ENCODE peak calls at places on chromosome 11, in six cellular contexts. E is IMR-90, X is A549, B is HepG2, U is K562, M is GM12878. N is an unnamed sample.

GRCh38 chr11:116855413-116855812 is 18.0 kb upstream of the APOA1 start:
- DNase-seq in M (no peak), B (no peak), X (no peak), E (no peak), U (no peak), N (no peak)

GRCh38 chr11:45374632-45375031 is 88.5 kb upstream of the SYT13 start:
- DNase-seq in X (no peak), B (no peak), U (no peak), E (no peak), M (no peak), N (no peak)

GRCh38 chr11:20964985-20965384 is 295.6 kb downstream of the NELL1 start:
- DNase-seq in M (no peak), B (no peak), E (no peak), X (no peak), U (no peak), N (no peak)

GRCh38 chr11:100890779-100891178 is 203.7 kb downstream of the ARHGAP42 start:
- DNase-seq in X (no peak), U (no peak), M (no peak), E (peak), B (no peak), N (no peak)

GRCh38 chr11:15248749-15249148 is 134.0 kb downstream of the INSC start:
- DNase-seq in B (no peak), X (no peak), E (no peak), U (no peak), M (no peak), N (no peak)

GRCh38 chr11:64969209-64969608 is 2.7 kb downstream of the MAJIN start:
- DNase-seq in U (no peak), M (no peak), X (no peak), B (no peak), E (peak), N (no peak)

GRCh38 chr11:77993902-77994301 is 566 bp downstream of the INTS4 start:
- DNase-seq in E (no peak), X (no peak), M (no peak), U (no peak), B (no peak), N (no peak)

GRCh38 chr11:86893235-86893634 is 62.0 kb downstream of the FZD4 start:
- DNase-seq in U (no peak), X (no peak), M (no peak), E (no peak), B (no peak), N (no peak)

GRCh38 chr11:67422894-67423293 is 5.4 kb upstream of the RPS6KB2 start:
- DNase-seq in M (no peak), X (no peak), B (no peak), E (no peak), U (no peak), N (no peak)

GRCh38 chr11:93921695-93922468 is 71.5 kb upstream of the VSTM5 start:
- DNase-seq in E (peak), M (peak), U (peak), X (peak), B (peak), N (peak)

GRCh38 chr11:65428578-65429068 is 6.0 kb downstream of the NEAT1 start:
- DNase-seq in E (no peak), B (no peak), M (no peak), U (no peak), X (no peak), N (no peak)

GRCh38 chr11:131912127-131912526 is 541.7 kb downstream of the NTM start:
- DNase-seq in E (no peak), B (no peak), U (no peak), M (no peak), X (no peak), N (no peak)

GRCh38 chr11:131913267-131913666 is 542.9 kb downstream of the NTM start:
- DNase-seq in X (no peak), B (no peak), M (no peak), E (peak), U (no peak), N (no peak)

GRCh38 chr11:131909426-131910200 is 539.2 kb downstream of the NTM start:
- DNase-seq in U (no peak), X (no peak), B (no peak), M (no peak), E (peak), N (no peak)

GRCh38 chr11:131908316-131908715 is 537.9 kb downstream of the NTM start:
- DNase-seq in E (no peak), X (no peak), B (no peak), U (no peak), M (no peak), N (no peak)

DNA sequence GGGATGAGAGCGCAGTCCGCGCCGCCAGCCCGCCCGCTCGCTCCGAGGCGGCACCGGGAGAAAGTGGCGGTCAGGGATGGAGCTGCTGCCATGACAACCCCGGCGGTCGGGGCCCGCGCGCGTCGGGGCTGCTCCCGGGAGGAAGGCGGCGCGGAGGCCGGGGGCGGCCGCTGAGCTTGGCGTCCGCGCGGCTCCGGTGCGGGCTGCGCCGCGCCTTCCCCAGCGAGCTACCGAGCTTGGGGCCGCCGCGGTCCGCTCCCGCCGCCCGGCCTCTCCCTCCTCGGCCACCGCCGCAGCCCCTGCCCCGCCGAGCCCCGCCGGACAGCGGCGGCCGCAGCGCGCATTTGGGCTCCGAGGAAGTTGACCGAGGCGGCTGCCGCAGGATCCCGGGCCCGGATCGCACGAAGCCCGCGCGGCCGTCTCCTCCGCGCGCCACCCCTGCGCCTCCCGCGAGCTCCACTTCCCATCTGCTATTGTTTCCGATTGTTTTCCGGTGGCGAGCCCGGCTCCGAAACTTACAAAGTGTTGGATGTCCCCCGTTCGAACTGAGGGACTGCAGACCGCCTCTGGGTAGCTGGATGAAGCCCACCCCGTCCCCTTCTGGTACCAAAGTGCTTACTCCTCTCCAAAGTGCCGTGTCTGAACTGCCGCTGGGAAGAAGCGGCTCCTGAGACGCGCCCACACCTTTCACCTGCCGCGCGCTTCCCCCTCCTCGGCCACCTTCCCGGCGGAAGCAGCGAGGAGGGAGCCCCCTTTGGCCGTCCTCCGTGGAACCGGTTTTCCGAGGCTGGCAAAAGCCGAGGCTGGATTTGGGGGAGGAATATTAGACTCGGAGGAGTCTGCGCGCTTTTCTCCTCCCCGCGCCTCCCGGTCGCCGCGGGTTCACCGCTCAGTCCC is 540.3 kb downstream of the NTM start:
- DNase-seq in M (no peak), B (no peak), X (no peak), E (peak), U (no peak), N (no peak)
- TF ChIP-seq BHLHE40 in M (no peak), B (no peak), X (no peak), E (no peak), U (no peak), N (no peak)

DNA sequence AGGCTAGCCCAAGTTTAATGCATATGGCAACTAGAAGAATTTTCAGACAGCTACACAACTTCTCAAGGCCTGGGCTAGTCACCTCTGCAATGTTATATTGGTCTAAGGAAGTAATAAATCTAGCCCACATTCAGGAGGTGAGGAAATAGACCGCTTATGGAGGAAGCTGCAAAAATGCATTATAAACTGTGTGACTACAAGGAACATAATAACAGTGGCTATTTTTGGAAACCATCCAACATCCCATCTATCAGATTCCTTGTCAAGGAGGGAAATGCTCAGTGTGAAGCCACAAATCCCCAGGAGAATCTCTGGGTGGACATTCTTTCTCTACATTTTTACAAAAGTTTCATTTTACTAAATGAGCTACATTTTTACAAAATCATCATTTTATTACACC is 76.1 kb downstream of the BBOX1 start:
- DNase-seq in B (no peak), M (no peak), U (no peak), E (no peak), X (no peak), N (peak)
- TF ChIP-seq BHLHE40 in B (no peak), M (no peak), U (no peak), E (no peak), X (no peak), N (no peak)

GRCh38 chr11:9740202-9740881 is 76.5 kb downstream of the SWAP70 start:
- DNase-seq in E (no peak), B (no peak), U (no peak), M (no peak), X (no peak), N (no peak)
- TF ChIP-seq BHLHE40 in E (no peak), B (no peak), U (no peak), M (no peak), X (no peak), N (no peak)

GRCh38 chr11:24386551-24387404 is 110.1 kb upstream of the LUZP2 start:
- DNase-seq in X (no peak), M (no peak), B (peak), E (peak), U (no peak), N (peak)
- TF ChIP-seq BHLHE40 in X (no peak), M (no peak), B (no peak), E (no peak), U (no peak), N (no peak)

DNA sequence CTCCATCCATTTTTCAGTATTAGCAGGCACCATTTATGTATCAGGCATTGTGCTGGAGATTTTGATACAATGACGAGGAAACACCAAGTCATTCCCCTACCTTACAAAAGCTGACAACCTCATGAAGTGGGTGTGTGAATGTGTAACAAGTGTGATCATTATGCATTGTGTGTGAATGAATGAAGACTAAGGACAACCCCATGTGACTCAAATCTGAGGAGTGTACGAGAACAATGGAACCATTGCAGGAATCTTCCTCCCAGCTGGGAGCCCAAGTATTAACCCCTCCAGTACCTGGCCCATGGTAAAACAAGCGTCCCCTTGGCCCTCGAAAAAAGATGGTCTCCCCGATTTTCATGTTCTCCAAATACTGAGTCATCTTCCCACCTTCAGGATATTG is 4.4 kb downstream of the CYB5R2 start:
- DNase-seq in M (no peak), U (no peak), X (no peak), B (no peak), E (no peak), N (no peak)
- TF ChIP-seq BHLHE40 in M (no peak), U (no peak), X (no peak), B (no peak), E (no peak), N (no peak)

DNA sequence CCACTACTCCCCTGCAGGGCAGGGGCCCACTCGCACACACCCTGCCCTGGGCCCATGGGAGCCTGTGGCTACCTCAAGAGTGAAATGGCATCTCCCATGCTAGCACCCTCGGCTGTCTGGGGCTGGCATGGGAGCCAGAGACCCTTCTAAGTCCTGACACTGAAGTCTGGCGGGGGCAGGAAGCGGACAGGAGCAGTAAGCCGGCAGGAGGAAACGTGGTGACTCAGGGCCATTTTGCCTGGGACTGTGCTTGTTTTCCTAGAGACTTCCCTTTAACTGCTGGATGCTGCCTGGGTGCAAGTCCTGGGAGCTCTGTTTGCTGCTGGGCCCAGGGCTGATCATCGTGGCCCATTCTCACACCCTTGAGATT is 16.8 kb downstream of the RELT start:
- DNase-seq in U (no peak), B (no peak), M (no peak), E (no peak), X (no peak), N (no peak)
- TF ChIP-seq BHLHE40 in U (no peak), B (no peak), M (no peak), E (no peak), X (no peak), N (no peak)

GRCh38 chr11:85096939-85097338 is 530.2 kb downstream of the DLG2 start:
- DNase-seq in X (no peak), B (no peak), U (no peak), E (no peak), M (no peak), N (no peak)
- TF ChIP-seq BHLHE40 in X (no peak), B (no peak), U (no peak), E (no peak), M (no peak), N (no peak)

GRCh38 chr11:19279455-19279854 is 38.7 kb upstream of the E2F8 start:
- DNase-seq in M (no peak), B (no peak), X (no peak), U (no peak), E (no peak), N (no peak)

GRCh38 chr11:19281555-19281954 is 40.8 kb upstream of the E2F8 start:
- DNase-seq in X (no peak), E (no peak), M (no peak), U (no peak), B (no peak), N (no peak)

GRCh38 chr11:19275496-19275895 is 34.8 kb upstream of the E2F8 start:
- DNase-seq in B (no peak), E (no peak), X (peak), M (no peak), U (no peak), N (no peak)

GRCh38 chr11:19281041-19281440 is 40.3 kb upstream of the E2F8 start:
- DNase-seq in E (no peak), B (no peak), X (no peak), U (no peak), M (peak), N (no peak)

GRCh38 chr11:19276859-19277808 is 36.4 kb upstream of the E2F8 start:
- DNase-seq in B (peak), U (no peak), X (peak), E (no peak), M (no peak), N (no peak)
- TF ChIP-seq BHLHE40 in B (no peak), U (no peak), X (no peak), E (no peak), M (no peak), N (no peak)

DNA sequence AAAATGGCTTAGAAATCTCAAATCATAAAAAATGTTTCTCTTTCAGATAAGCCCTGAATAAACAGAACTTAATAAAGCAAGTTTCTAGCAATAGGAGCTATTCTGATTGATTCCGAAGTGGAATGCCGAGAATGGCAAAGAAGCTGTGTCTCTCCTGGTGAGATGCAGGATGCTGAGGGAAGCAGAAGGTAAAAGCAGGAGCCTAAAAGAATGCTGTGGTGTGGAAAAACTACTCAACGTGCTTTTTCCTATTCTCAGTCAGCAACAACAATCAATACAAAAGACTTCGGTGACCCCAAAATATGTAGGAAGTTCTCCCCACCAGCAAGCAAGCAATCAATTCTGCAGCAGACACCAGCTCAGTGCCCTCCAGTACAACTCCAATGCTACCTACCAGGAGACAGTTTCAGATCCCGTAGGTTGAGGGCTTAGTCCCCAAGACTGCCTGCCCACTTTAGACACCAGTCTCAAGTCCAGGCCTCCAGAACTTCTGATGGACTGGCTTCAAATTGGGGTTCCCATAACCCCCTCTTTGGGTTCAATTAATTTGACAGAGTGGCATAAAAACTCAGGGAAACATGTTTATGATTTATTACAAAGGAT is 6.6 kb downstream of the CTSC start:
- DNase-seq in E (no peak), X (no peak), M (no peak), B (no peak), U (no peak), N (no peak)
- TF ChIP-seq BHLHE40 in E (no peak), X (no peak), M (no peak), B (no peak), U (no peak), N (no peak)

DNA sequence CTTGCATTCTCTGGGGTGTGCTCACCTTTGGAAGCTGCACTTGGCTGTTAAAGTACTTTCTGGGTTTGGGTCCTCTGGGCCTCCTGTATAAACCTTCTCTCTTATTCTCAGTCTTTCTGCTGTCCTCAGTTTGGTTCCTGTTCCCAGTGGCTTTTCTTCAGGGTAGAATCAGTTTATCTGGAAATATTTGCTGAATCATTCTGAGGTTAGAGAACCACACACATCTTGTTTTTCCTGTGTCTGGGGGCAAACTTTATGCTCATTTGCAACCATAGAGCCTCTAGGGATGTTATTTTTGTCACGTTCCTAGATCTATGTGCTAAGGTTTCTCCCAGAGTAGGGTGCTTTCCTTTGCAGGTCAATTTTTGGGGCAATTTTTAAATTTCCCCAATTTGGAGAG is 224.3 kb upstream of the C11orf87 start:
- DNase-seq in U (no peak), B (no peak), E (peak), X (no peak), M (no peak), N (no peak)
- TF ChIP-seq BHLHE40 in U (no peak), B (no peak), E (no peak), X (no peak), M (no peak), N (no peak)